ENCODE peak calls at places on chromosomes 4 and X, in four cellular contexts. T, M, K and G are unnamed samples.

GRCh38 chr4:77190053-77190452 is 33.0 kb downstream of the CCNG2 start:
- DNase-seq in K (no peak), T (no peak), M (no peak), G (no peak)

GRCh38 chr4:119750771-119751170 is 122.2 kb upstream of the PDE5A start:
- DNase-seq in M (no peak), T (no peak), K (no peak), G (no peak)

GRCh38 chrX:38220936-38221386 is 290 bp upstream of the SRPX start:
- DNase-seq in K (no peak), M (no peak), T (no peak), G (no peak)

GRCh38 chrX:120768681-120769080 is 107.0 kb downstream of the CT47B1 start:
- DNase-seq in M (no peak), T (no peak), K (no peak), G (no peak)

GRCh38 chr4:175456131-175456530 is 355.9 kb downstream of the GPM6A start:
- DNase-seq in T (no peak), K (no peak), M (no peak), G (no peak)

GRCh38 chr4:6472008-6472386 is 417 bp downstream of the PPP2R2C start:
- DNase-seq in M (no peak), T (no peak), K (no peak), G (peak)

GRCh38 chr4:16858275-16858752 is 40.1 kb downstream of the LDB2 start:
- DNase-seq in T (no peak), M (peak), K (no peak), G (no peak)

GRCh38 chrX:44344687-44345086 is 1.2 kb upstream of the EFHC2 start:
- DNase-seq in M (no peak), T (no peak), K (no peak), G (no peak)

GRCh38 chrX:12011075-12011474 is 127.2 kb upstream of the FRMPD4 start:
- DNase-seq in M (no peak), T (no peak), K (no peak), G (no peak)

GRCh38 chr4:78776729-78777555 is 792 bp downstream of the BMP2K start:
- DNase-seq in T (peak), K (peak), M (peak), G (peak)

DNA sequence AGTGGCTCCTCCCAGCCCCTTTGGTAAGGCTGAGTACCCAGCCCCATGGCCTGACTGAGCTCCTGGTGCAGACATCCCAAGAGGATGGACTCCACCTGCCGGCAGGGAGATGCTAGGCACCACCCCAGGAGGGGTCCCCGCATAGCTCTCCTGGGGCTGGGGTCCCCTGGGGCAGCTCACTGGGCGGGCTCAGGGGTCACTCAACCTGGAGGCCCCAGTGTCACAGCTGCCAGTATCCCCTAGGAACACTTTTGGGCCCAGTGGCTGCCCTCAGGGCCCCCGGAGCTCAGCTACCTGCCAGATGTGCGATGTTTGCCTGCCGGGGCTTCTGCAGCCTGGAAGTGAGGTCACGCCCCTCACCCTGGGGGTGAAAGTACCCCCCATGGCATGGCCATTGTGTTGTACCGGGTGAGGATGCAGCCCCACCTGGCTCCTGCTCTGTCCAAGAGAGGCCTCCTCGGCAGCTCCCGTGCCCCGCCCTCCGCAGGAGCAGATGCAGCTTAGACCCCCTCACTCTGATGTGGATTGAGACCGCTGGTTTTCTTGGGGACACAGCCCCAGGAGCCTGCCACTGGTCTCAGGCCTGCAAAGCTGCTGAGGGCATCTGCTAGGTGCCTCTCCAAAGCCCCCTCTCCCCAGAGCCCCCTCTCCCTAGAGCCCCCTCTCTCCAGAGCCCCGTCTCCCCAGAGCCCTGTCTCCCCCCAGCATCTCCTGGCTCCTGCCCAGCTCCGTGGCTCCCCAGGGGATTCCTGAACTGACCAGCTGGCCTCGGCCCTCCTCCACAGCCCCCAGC is 6.7 kb upstream of the HGFAC start:
- DNase-seq in T (no peak), K (no peak), M (peak), G (no peak)
- TF ChIP-seq CTCF in T (no peak), K (no peak), M (peak), G (no peak)

DNA sequence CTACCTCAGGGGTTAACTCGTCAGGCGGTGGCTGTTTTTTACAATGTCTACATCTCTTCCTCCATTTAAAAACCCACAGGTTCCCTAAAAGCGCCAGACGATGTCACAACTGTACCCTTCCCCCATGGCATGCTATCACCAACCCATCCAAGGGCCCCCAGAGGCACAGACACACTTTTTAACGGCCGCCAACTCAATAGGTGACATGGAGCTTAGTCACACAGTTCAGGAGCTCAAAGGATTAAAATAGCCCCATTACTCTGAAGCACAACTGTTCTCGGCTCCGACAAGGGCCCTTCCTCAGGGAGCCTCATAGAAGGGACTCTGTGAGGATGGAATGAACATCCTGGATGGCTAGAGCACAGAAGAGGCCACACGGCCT is 12.4 kb downstream of the SH3KBP1 start:
- DNase-seq in K (no peak), T (no peak), M (no peak), G (no peak)
- TF ChIP-seq CTCF in K (no peak), T (no peak), M (no peak), G (no peak)

DNA sequence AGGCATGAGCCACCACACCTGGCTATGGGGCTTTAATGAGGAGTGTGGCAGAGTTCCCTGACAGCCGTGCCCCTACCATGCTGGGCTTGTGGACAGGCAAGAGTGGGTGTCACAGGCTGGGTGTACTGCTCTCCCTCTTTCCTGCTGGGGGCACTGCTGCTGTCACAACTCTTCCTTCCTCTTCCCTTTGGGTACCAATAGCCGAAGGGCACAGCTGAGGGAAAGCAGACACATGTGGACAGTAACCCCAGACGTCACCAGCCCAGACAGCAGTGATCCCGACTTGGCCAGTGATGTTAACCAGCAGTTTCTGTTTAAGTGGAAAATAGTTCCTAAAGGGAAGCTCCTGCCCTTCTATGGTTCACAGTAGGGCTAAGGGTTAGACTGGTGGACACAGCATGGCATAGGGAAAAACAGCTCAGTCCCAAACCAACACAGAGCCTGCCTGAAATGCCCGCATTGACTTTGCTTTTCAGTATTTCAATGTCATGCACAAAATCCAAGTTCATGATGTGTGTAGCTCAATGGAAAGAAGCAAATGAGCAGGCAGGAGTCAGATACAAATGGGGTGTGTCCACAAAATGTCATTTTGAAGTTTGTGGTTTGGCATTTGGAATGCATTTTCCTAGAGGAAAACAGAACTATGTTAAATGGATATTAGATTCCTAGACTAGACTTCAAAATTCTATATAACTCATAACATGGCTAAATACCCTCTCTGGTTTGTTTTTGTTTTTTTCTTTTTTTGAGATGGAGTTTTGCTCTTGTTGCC is 24.9 kb upstream of the DDX3X start:
- DNase-seq in M (no peak), T (no peak), K (no peak), G (no peak)
- TF ChIP-seq CTCF in M (no peak), T (no peak), K (no peak), G (no peak)

GRCh38 chr4:85776579-85776978 is 301.6 kb downstream of the ARHGAP24 start:
- DNase-seq in M (no peak), K (no peak), T (no peak), G (no peak)

GRCh38 chr4:85777908-85778808 is 303.2 kb downstream of the ARHGAP24 start:
- DNase-seq in K (no peak), T (no peak), M (no peak), G (peak)

GRCh38 chr4:85779165-85779564 is 304.2 kb downstream of the ARHGAP24 start:
- DNase-seq in K (no peak), M (no peak), T (no peak), G (no peak)

GRCh38 chr4:85780664-85781063 is 305.7 kb downstream of the ARHGAP24 start:
- DNase-seq in M (no peak), K (no peak), T (no peak), G (no peak)

GRCh38 chr4:85778809-85779124 is 303.8 kb downstream of the ARHGAP24 start:
- DNase-seq in T (no peak), K (no peak), M (no peak), G (peak)
- TF ChIP-seq CTCF in T (no peak), K (no peak), M (no peak), G (no peak)

GRCh38 chrX:20442597-20442996 is 175.9 kb upstream of the RPS6KA3 start:
- DNase-seq in T (peak), M (peak), K (peak), G (peak)
- TF ChIP-seq CTCF in T (peak), M (peak), K (peak), G (peak)

DNA sequence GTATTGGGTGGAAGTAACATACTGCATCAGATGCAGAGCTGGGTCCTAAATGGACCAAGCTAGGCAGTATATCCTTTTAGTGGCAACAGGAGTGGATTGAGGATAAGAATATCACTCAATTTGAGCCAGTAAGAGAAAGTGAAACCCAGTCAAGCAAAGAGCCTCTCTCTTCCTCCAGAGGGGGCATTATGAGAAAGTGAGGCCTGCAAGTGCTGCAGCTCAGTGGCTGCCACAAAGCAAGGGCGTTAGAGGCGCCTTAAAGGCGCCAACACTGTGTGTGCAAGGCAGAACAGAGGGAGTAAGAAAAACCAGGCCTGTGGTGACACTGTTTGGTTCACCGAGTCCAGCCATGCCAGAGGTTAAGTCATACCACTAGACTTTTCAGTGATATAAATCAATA is 17.5 kb downstream of the STX18 start:
- DNase-seq in M (peak), T (no peak), K (no peak), G (peak)
- TF ChIP-seq CTCF in M (peak), T (no peak), K (no peak), G (peak)

GRCh38 chrX:114774691-114775090 is 190.8 kb downstream of the HTR2C start:
- DNase-seq in K (no peak), M (peak), T (no peak), G (no peak)
- TF ChIP-seq CTCF in K (no peak), M (peak), T (no peak), G (no peak)

GRCh38 chr4:84481879-84482245 is 17.2 kb downstream of the NKX6-1 start:
- DNase-seq in M (no peak), K (no peak), T (no peak), G (no peak)

GRCh38 chr4:84484274-84484673 is 14.8 kb downstream of the NKX6-1 start:
- DNase-seq in K (no peak), M (peak), T (no peak), G (no peak)

GRCh38 chr4:84483738-84484137 is 15.4 kb downstream of the NKX6-1 start:
- DNase-seq in K (no peak), T (no peak), M (peak), G (no peak)

GRCh38 chr4:84481077-84481878 is 17.8 kb downstream of the NKX6-1 start:
- DNase-seq in M (peak), K (no peak), T (no peak), G (no peak)

GRCh38 chr4:84482564-84483563 is 16.2 kb downstream of the NKX6-1 start:
- DNase-seq in T (no peak), M (peak), K (peak), G (no peak)
- TF ChIP-seq CTCF in T (no peak), M (peak), K (peak), G (no peak)

DNA sequence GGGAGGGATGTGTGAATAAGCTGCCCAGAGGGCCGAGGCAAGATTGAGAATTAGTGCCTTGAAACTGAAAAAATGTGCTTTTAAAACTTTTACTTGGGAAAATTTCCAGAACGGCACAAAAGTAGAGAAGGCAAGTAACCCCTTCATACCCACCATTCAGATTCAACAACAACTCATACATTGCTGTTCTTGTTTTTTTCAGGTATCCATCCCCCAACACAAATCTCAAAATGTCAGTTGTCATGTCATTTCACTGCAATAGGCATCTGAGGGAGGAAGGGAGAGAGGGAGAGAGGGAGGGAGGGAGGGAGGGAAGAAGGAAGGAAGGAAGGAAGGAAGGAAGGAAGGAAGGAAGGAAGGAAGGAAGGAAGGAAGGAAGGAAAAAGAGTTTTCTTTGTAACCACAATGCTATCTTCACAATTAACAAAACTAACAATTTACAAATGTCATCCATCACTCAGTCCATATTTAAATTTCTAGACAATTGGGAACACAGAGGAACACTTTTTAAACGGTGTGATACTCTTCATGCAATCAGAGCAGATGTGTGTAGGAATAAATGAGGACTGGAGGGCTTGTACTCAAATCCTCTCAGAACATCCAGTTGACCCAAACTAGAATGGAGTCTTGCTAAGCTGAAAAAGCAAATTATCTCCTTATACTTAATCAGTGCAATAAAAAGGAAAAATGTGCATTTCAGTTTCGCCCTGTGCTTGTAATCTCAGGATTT is 54.8 kb upstream of the ADGRG2 start:
- DNase-seq in T (no peak), K (no peak), M (no peak), G (no peak)
- TF ChIP-seq CTCF in T (no peak), K (no peak), M (no peak), G (no peak)

DNA sequence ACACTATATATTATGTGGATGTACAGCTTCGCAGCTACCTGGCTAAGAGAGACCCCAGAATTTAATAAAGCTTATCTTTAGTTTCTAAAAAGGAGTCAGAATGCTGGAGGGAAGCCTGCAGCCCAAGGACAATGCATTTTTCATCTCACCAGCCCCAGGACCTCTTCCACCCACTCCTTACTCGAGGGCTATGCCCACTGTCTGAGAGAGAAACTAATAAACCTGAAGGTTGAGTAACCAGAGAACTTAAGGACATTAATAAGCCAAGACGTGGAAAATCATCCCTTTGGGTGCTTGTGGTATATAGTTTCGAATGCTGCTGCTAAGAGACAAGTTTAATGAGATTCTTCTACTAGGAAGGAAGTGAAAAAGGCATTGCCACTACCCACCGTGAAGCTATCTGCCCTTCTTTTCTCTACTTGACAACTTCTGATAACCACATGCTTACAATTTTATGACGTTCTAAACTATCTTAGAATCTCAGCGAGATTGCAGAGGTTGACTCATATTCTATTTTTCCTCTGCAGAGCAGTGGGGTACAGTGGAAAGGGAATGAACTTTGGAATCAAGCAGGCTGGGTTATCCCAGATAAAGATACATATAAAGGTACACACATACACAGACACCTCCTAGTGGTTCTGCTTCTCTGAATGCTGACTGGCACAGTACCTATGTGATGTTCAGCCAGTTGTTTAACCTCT is 3.3 kb downstream of the RELL1 start:
- DNase-seq in M (no peak), T (no peak), K (no peak), G (peak)
- TF ChIP-seq CTCF in M (no peak), T (no peak), K (peak), G (no peak)